ENCODE peak calls at places on chromosomes 1 and 21, in four cellular contexts. W is upper lobe of right lung, M is uterus, N is tibial artery. F is an unnamed sample.

GRCh38 chr1:21337931-21338567 is 47.8 kb upstream of the ECE1 start:
- DNase-seq in N (peak; percentile 100), W (peak; percentile 78), M (peak; percentile 91), F (no peak)

GRCh38 chr21:37787456-37787855 is 128.8 kb downstream of the KCNJ6 start:
- DNase-seq in W (no peak), M (no peak), N (no peak), F (peak; percentile 67)

GRCh38 chr1:152878042-152878441 is at the start of gene SMCP:
- DNase-seq in W (no peak), M (no peak), N (no peak), F (no peak)

GRCh38 chr1:75092141-75092540 is 42.0 kb upstream of the LHX8 start:
- DNase-seq in N (no peak), W (no peak), M (no peak), F (no peak)

GRCh38 chr1:190752131-190752530 is 274.5 kb upstream of the BRINP3 start:
- DNase-seq in N (no peak), W (no peak), M (no peak), F (no peak)

GRCh38 chr1:162074548-162074947 is 5.1 kb downstream of the NOS1AP start:
- DNase-seq in M (no peak), N (no peak), W (no peak), F (no peak)

GRCh38 chr1:154906621-154907081 is 29.9 kb downstream of the PMVK start:
- DNase-seq in W (peak; percentile 16), N (no peak), M (no peak), F (no peak)

GRCh38 chr1:238153939-238154338 is 263.2 kb upstream of the ZP4 start:
- DNase-seq in W (no peak), M (no peak), N (no peak), F (no peak)

GRCh38 chr1:154837679-154838171 is 32.4 kb downstream of the KCNN3 start:
- DNase-seq in N (no peak), W (peak; percentile 73), M (peak; percentile 92), F (no peak)

GRCh38 chr1:83067954-83068353 is 931.0 kb downstream of the TTLL7 start:
- DNase-seq in M (no peak), N (no peak), W (no peak), F (no peak)

GRCh38 chr1:83060216-83060615 is 938.7 kb downstream of the TTLL7 start:
- DNase-seq in M (no peak), N (no peak), W (no peak), F (no peak)

GRCh38 chr1:83065952-83066727 is 932.8 kb downstream of the TTLL7 start:
- DNase-seq in N (no peak), M (no peak), W (no peak), F (no peak)

GRCh38 chr1:83064589-83065242 is 934.2 kb downstream of the TTLL7 start:
- DNase-seq in N (no peak), W (no peak), M (no peak), F (no peak)
- H3K4me3 ChIP-seq in N (peak overlapping the region; percentile 14), W (no peak overlapping the region), M (no peak overlapping the region), F (no peak overlapping the region)

GRCh38 chr1:77938656-77939055 is 40.2 kb downstream of the FUBP1 start:
- DNase-seq in M (no peak), N (no peak), W (no peak), F (no peak)

GRCh38 chr1:77945345-77945744 is 33.5 kb downstream of the FUBP1 start:
- DNase-seq in M (no peak), N (no peak), W (no peak), F (no peak)

GRCh38 chr1:77940921-77941570 is 37.8 kb downstream of the FUBP1 start:
- DNase-seq in N (no peak), M (no peak), W (no peak), F (no peak)

GRCh38 chr1:77942400-77943140 is 36.3 kb downstream of the FUBP1 start:
- DNase-seq in W (no peak), N (no peak), M (no peak), F (no peak)
- H3K36me3 ChIP-seq in W (peaks cover 69% of the 10 kb centered on the region), N (peaks cover 86% of the 10 kb centered on the region), M (no peaks in the 10 kb centered on the region), F (no peaks in the 10 kb centered on the region)

GRCh38 chr1:3399732-3400131 is 54.7 kb upstream of the ARHGEF16 start:
- DNase-seq in N (peak; percentile 86), M (no peak), W (no peak), F (no peak)

GRCh38 chr1:3396411-3396810 is 58.1 kb upstream of the ARHGEF16 start:
- DNase-seq in N (no peak), M (no peak), W (no peak), F (no peak)

GRCh38 chr1:3393987-3394920 is 60.2 kb upstream of the ARHGEF16 start:
- DNase-seq in W (no peak), M (no peak), N (no peak), F (no peak)

GRCh38 chr1:3398741-3399140 is 55.7 kb upstream of the ARHGEF16 start:
- DNase-seq in M (no peak), W (no peak), N (no peak), F (no peak)

DNA sequence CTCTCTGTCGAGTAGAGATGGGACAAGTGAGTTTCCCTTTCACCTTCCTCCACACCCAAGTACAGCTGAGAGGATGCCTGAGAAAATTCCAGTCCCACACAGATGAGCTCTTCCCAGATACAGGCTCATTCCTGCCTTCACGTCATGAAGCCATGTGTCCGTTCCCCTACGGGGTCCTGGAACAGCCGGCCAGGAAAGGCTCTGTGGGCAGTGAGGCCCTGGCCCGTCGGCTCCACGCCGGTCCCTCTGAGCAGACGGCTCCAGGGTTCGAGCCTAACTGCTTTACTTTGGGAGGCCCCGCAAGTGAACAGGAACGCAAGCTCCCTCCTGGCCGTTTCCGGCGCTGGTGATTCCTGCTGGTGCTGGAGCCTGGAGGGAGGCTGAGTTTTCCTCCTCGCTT is 57.2 kb upstream of the ARHGEF16 start:
- DNase-seq in M (no peak), W (no peak), N (no peak), F (no peak)
- TF ChIP-seq CTCF in M (no peak), W (no peak), N (no peak), F (no peak)

GRCh38 chr21:32795802-32796489 is 24.4 kb upstream of the PAXBP1 start:
- DNase-seq in W (no peak), M (no peak), N (no peak), F (no peak)

GRCh38 chr21:32800056-32800455 is 28.5 kb upstream of the PAXBP1 start:
- DNase-seq in N (no peak), M (no peak), W (no peak), F (no peak)

GRCh38 chr21:32794643-32795042 is 23.1 kb upstream of the PAXBP1 start:
- DNase-seq in W (no peak), M (no peak), N (no peak), F (no peak)

GRCh38 chr21:32795376-32795775 is 23.8 kb upstream of the PAXBP1 start:
- DNase-seq in M (no peak), N (no peak), W (no peak), F (no peak)

DNA sequence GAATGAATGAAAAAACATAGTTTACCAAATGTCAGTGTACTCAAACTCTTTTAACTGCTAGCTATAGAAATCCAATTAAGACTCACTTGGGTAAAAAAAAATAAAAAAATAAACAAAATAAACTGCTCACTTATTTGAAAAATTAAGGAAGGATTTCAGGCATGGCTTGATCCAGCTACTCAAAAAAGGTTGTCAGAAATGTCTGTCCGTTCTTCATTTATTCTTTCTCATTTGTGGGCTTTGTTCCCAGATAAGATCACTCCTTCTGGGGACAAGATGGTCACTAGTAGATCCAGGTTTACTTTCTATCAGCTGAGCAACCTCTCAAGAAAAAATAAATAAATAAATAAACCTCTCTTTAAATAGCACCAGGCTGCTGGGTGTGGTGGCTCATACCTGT is 26.1 kb upstream of the PAXBP1 start:
- DNase-seq in W (no peak), N (no peak), M (no peak), F (no peak)
- H3K4me3 ChIP-seq in W (no peak overlapping the region), N (no peak overlapping the region), M (no peak overlapping the region), F (no peak overlapping the region)

DNA sequence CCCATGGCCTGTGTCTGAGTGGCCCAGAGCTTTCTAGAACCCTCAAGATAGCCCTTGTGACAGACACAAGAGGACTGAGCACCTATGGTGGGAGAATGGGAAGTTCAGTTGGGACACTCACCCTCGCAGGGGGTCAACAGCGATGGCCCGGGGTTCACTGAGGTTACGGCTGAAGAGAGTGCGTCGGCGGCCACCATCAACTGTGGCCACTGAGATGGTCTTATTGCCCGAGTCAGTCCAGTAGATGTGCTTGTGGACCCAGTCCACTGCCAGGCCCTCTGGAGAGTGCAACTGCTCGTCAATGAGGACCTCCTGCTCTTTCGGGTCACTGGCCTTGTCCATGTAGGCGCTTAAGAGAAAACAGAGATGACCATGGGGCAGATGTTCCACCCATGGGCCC is 25.7 kb upstream of the MAGOH start:
- DNase-seq in W (no peak), N (no peak), M (no peak), F (no peak)
- H3K36me3 ChIP-seq in W (peaks cover 4% of the 10 kb centered on the region), N (peaks cover 61% of the 10 kb centered on the region), M (no peaks in the 10 kb centered on the region), F (peaks cover 8% of the 10 kb centered on the region)

GRCh38 chr1:17984510-17985085 is 123.0 kb upstream of the IGSF21 start:
- DNase-seq in W (peak; percentile 33), M (no peak), N (no peak), F (no peak)
- TF ChIP-seq CTCF in W (peak; percentile 55), M (peak; percentile 6), N (peak; percentile 28), F (peak; percentile 42)

GRCh38 chr1:12762766-12763165 is 10.8 kb upstream of the PRAMEF12 start:
- DNase-seq in W (no peak), N (no peak), M (no peak), F (no peak)

GRCh38 chr1:12760256-12760795 is 13.2 kb upstream of the PRAMEF12 start:
- DNase-seq in N (no peak), M (no peak), W (no peak), F (no peak)

GRCh38 chr1:12757836-12758235 is 11.8 kb downstream of the CFAP107 start:
- DNase-seq in M (no peak), N (no peak), W (no peak), F (no peak)

GRCh38 chr1:12764016-12764415 is 9.5 kb upstream of the PRAMEF12 start:
- DNase-seq in W (no peak), M (no peak), N (no peak), F (no peak)

DNA sequence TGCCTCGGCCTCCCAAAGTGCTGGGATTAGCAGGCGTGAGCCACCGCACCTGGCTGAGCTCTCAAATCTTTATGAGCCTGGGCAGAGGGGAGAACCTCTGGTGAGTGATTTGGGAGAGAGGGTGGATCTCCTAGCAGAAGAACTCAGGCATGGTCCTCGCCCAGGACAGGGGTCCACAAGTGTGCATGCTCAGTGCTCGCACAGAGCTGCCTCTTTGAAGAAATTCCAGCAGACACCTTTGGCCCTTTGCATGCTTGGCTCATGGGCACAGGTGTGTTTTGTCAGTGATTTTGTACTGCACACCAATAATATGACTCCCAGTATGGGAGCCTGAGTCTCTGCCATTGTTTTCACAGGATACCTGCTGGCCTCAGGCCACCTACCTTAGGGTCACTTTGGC is 11.8 kb upstream of the PRAMEF12 start:
- DNase-seq in M (no peak), W (no peak), N (no peak), F (no peak)
- H3K4me3 ChIP-seq in M (no peak overlapping the region), W (no peak overlapping the region), N (no peak overlapping the region), F (no peak overlapping the region)

DNA sequence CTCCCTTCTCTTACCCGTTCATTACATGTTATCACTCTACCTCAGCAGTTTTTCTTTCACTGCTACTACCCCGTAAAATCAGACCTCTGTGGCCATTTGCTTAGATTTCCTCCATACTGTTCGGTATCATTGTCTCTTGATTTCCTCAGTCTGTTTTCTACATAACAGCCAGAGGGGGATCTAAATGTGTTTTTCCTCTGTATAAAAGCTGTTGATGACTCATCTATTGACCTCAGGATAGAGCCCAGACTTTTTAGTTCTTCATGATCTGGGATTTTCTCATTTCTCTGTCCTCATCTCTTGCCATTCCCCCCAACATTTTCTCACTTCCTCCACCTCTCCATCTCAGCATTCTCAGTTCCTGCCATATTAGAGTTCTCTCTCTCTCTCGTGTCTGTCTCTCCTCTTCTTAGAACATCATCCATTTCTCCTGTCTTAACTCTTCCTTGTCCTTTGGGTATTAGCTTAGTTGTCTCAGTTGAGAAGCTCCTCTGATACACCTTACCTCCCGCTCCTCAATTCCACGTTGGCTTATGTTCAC is 10.5 kb downstream of the OTUD3 start:
- DNase-seq in M (no peak), W (no peak), N (no peak), F (no peak)
- H3K36me3 ChIP-seq in M (no peaks in the 10 kb centered on the region), W (peaks cover 66% of the 10 kb centered on the region), N (peaks cover 53% of the 10 kb centered on the region), F (no peaks in the 10 kb centered on the region)